ENCODE peak calls at places on chromosomes 5 and 9, in five cellular contexts. F is HCT116, C is HepG2, A is GM12878, I is H1. E is an unnamed sample.

GRCh38 chr5:175718401-175719108 is 60.7 kb downstream of the HRH2 start:
- DNase-seq in A (no peak), C (no peak), F (peak; percentile 16), I (no peak), E (peak; percentile 24)

GRCh38 chr5:122078116-122078865 is at the start of gene LOX:
- DNase-seq in A (no peak), I (no peak), F (no peak), C (peak; percentile 47), E (peak; percentile 37)

GRCh38 chr5:172773481-172774469 is 2.8 kb upstream of the DUSP1 start:
- DNase-seq in F (no peak), C (no peak), A (no peak), I (no peak), E (no peak)

GRCh38 chr9:112104901-112105300 is 70.2 kb downstream of the SUSD1 start:
- DNase-seq in C (no peak), I (no peak), A (no peak), F (no peak), E (no peak)

GRCh38 chr5:33379757-33380156 is 61.0 kb upstream of the TARS1 start:
- DNase-seq in I (no peak), A (no peak), C (no peak), F (peak; percentile 23), E (no peak)

GRCh38 chr5:59424515-59424914 is 469.0 kb downstream of the PDE4D start:
- DNase-seq in I (no peak), F (no peak), A (no peak), C (no peak), E (no peak)

GRCh38 chr9:468766-469496 is 254.3 kb downstream of the DOCK8 start:
- DNase-seq in F (no peak), C (no peak), A (peak; percentile 5), I (no peak), E (no peak)

GRCh38 chr5:157359350-157359910 is 93.5 kb downstream of the CYFIP2 start:
- DNase-seq in C (no peak), A (no peak), F (no peak), I (no peak), E (no peak)

GRCh38 chr5:42547146-42547545 is 123.9 kb downstream of the GHR start:
- DNase-seq in C (no peak), A (no peak), I (no peak), F (no peak), E (no peak)

GRCh38 chr9:93891549-93892310 is 63.4 kb downstream of the BARX1 start:
- DNase-seq in I (no peak), A (no peak), F (no peak), C (no peak), E (no peak)

DNA sequence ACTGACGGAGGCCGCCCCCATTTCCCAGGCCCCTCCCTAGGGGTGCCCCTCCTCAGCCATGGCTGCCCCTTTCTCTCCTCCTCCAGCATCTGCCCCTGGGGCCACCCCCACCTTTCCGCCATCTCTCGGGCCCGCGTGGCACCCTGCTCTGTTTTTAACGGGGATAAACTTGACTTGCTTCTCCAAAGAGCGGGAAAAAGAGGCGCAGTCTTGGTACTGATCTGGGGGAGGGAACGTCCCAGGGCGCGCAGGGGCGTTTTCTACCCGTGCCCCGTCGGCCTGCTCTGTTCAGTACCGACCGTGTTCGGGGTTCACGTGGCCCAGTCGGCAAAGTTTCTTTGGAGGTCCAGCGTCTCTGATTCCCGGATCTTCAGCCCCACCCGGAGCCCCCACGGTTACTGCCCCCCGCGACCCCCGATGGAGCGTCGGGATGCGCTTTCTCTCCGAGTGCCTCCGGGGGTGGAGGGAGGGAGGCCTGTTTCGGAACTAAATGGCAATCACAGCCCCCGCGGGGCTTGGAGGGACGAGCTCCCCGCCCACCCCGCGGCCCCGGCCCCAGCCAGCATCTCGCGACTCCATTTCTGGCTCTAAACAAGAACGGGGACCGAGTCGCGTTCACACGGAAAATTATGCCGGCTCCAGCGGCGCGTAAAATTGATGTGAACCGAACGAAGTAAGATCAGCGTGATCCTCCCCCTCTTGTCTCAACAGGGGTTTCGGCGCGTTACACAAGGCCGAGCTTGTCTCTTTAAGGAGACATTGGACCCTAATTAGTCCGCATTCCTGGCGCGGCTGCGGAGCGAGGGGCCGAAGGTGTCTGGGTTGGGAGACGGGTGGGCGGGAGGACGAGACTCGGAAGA is 1.1 kb upstream of the TLE4 start:
- DNase-seq in A (no peak), F (no peak), C (no peak), I (peak; percentile 57), E (no peak)
- TF ChIP-seq EZH2 in A (no peak), F (no peak), C (no peak), I (no peak), E (no peak)

GRCh38 chr5:67693956-67694564 is 497.5 kb upstream of the CD180 start:
- DNase-seq in A (no peak), F (no peak), I (no peak), C (no peak), E (no peak)
- TF ChIP-seq POLR2AphosphoS5 in A (no peak), F (no peak), I (no peak), C (no peak), E (no peak)

DNA sequence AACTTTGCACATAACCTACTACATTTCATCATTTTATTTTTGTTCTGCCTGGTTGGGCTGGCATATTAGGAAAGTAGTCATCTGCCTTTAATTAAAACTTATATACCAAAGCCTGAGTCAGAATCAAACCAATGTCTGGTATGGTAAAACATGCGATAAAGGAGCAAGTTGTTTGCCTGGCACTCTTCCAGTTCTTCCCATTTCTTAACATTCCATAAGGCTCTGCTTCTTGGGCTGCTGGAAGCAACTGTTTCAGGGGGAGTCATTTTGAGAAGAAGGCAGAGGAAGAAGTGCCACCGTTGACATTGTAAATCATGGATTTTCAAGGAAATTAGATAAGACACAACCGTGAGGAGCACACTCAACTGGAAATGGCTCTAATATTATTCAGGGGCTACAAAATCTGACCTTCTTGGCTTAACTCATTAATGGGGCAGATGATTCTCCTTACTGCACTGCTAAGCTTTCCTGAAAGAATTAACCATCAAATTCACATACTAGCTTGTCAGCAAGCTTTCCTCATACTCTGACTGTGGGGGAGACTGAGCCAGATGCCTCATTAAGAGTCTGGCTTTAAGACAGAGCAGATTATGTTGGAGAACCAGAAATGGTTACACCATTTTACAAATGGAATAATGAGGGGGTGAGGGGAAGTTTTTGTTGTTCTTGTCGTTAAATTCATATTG is 391.0 kb downstream of the TMEM232 start:
- DNase-seq in I (no peak), A (no peak), C (no peak), F (no peak), E (peak; percentile 81)
- H3K9ac ChIP-seq in I (no peak overlapping the region), A (no peak overlapping the region), C (no peak overlapping the region), F (no peak overlapping the region), E (peak overlapping the region; percentile 63)

DNA sequence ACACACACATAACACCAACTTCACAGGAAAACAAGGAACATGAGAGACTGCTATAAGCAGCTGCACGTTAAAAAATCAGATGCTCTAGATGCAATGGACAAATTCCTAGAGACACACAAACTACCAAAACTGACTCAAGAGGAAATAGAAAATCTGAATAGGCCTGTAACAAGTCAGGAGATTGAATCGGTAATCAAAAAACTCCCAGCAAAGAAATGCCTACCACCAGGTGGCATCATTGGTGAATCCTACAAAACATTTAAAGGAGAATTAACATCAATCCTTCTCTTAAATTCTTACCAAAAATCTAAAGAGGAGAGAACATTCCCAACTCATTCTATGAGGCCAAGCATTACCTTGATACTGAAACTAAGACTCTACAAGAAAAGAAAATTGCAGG is 54.9 kb downstream of the NDST1 start:
- DNase-seq in A (peak; percentile 27), C (peak; percentile 47), F (peak; percentile 56), I (no peak), E (peak; percentile 63)
- TF ChIP-seq EZH2 in A (no peak), C (no peak), F (no peak), I (no peak), E (no peak)